ENCODE peak calls at places on chromosomes 6 and 20, in eight cellular contexts. N, U, X, O, J, F, Z and R are unnamed samples.

GRCh38 chr20:9490171-9490570 is 24.2 kb upstream of the LAMP5 start:
- DNase-seq in N (no peak), U (no peak), X (no peak), O (no peak), J (no peak), F (no peak), Z (no peak), R (peak; percentile 48)

GRCh38 chr6:142943746-142944125 is 1.2 kb downstream of the HIVEP2 start:
- DNase-seq in N (peak; percentile 69), U (peak; percentile 30), X (peak; percentile 41), O (peak; percentile 16), J (peak; percentile 48), F (no peak), Z (no peak), R (peak; percentile 44)

GRCh38 chr6:31293343-31293742 is 21.5 kb upstream of the HLA-C start:
- DNase-seq in N (peak; percentile 42), U (no peak), X (no peak), O (peak; percentile 47), J (peak; percentile 41), F (no peak), Z (no peak), R (peak; percentile 64)

GRCh38 chr6:34396518-34396917 is 4.0 kb upstream of the NUDT3 start:
- DNase-seq in N (no peak), U (no peak), X (no peak), O (no peak), J (no peak), F (no peak), Z (no peak), R (no peak)

GRCh38 chr6:26436018-26436417 is 4.3 kb upstream of the BTN3A3 start:
- DNase-seq in N (no peak), U (no peak), X (no peak), O (no peak), J (no peak), F (no peak), Z (no peak), R (no peak)

GRCh38 chr6:79234150-79235022 is at the start of gene HMGN3:
- DNase-seq in N (peak; percentile 94), U (peak; percentile 97), X (peak; percentile 93), O (peak; percentile 89), J (peak; percentile 78), F (peak; percentile 84), Z (peak; percentile 95), R (peak; percentile 94)

GRCh38 chr6:7367408-7367807 is 22.1 kb downstream of the CAGE1 start:
- DNase-seq in N (no peak), U (no peak), X (no peak), O (no peak), J (no peak), F (no peak), Z (no peak), R (no peak)

GRCh38 chr6:158255280-158255973 is 56.8 kb upstream of the TULP4 start:
- DNase-seq in N (no peak), U (no peak), X (no peak), O (no peak), J (no peak), F (no peak), Z (no peak), R (no peak)

GRCh38 chr6:153000243-153000642 is 2.3 kb downstream of the MTRF1L start:
- DNase-seq in N (no peak), U (no peak), X (no peak), O (no peak), J (no peak), F (no peak), Z (no peak), R (no peak)

GRCh38 chr6:161947371-161947770 is 673.5 kb upstream of the AGPAT4 start:
- DNase-seq in N (no peak), U (no peak), X (no peak), O (no peak), J (no peak), F (no peak), Z (no peak), R (no peak)

GRCh38 chr6:53869964-53870363 is 75.2 kb downstream of the LRRC1 start:
- DNase-seq in N (no peak), U (no peak), X (no peak), O (no peak), J (no peak), F (no peak), Z (no peak), R (no peak)

GRCh38 chr6:87498048-87498447 is 25.3 kb downstream of the SLC35A1 start:
- DNase-seq in N (no peak), U (no peak), X (no peak), O (no peak), J (peak; percentile 12), F (no peak), Z (no peak), R (no peak)

GRCh38 chr6:84848960-84849359 is 84.6 kb upstream of the TBX18 start:
- DNase-seq in N (no peak), U (no peak), X (no peak), O (no peak), J (no peak), F (no peak), Z (no peak), R (no peak)

GRCh38 chr6:73236147-73236750 is 11.0 kb upstream of the KHDC1L start:
- DNase-seq in N (peak; percentile 96), U (no peak), X (no peak), O (no peak), J (peak; percentile 97), F (no peak), Z (no peak), R (peak; percentile 96)

GRCh38 chr20:25073544-25073943 is 8.4 kb downstream of the VSX1 start:
- DNase-seq in N (no peak), U (no peak), X (no peak), O (no peak), J (no peak), F (no peak), Z (no peak), R (no peak)

GRCh38 chr6:1952726-1953360 is 292.6 kb downstream of the GMDS start:
- DNase-seq in N (peak; percentile 98), U (no peak), X (no peak), O (no peak), J (peak; percentile 99), F (no peak), Z (no peak), R (peak; percentile 90)

GRCh38 chr6:11496152-11497060 is 41.1 kb upstream of the TMEM170B start:
- DNase-seq in N (peak; percentile 93), U (peak; percentile 42), X (peak; percentile 81), O (peak; percentile 64), J (peak; percentile 78), F (peak; percentile 31), Z (peak; percentile 40), R (peak; percentile 86)

GRCh38 chr20:62487564-62488086 is 11.8 kb upstream of the GATA5 start:
- DNase-seq in N (no peak), U (no peak), X (no peak), O (no peak), J (no peak), F (no peak), Z (no peak), R (no peak)

GRCh38 chr20:33882481-33882880 is 71.3 kb downstream of the CHMP4B start:
- DNase-seq in N (no peak), U (no peak), X (no peak), O (no peak), J (no peak), F (no peak), Z (no peak), R (no peak)

GRCh38 chr20:51126337-51126736 is 103.4 kb upstream of the KCNG1 start:
- DNase-seq in N (no peak), U (no peak), X (no peak), O (no peak), J (no peak), F (no peak), Z (no peak), R (no peak)

GRCh38 chr20:12311102-12311865 is 393.6 kb downstream of the BTBD3 start:
- DNase-seq in N (no peak), U (no peak), X (no peak), O (no peak), J (no peak), F (no peak), Z (no peak), R (no peak)

GRCh38 chr20:44911264-44911921 is 1.5 kb downstream of the PABPC1L start:
- DNase-seq in N (peak; percentile 52), U (peak; percentile 72), X (peak; percentile 43), O (peak; percentile 81), J (peak; percentile 48), F (no peak), Z (peak; percentile 3), R (peak; percentile 65)

GRCh38 chr20:41116282-41116960 is 20.9 kb upstream of the PLCG1 start:
- DNase-seq in N (no peak), U (no peak), X (no peak), O (no peak), J (no peak), F (no peak), Z (no peak), R (no peak)

GRCh38 chr6:35755525-35755924 is 18.7 kb downstream of the ARMC12 start:
- DNase-seq in N (no peak), U (no peak), X (no peak), O (no peak), J (no peak), F (no peak), Z (no peak), R (no peak)

GRCh38 chr20:15618912-15619311 is 954.3 kb downstream of the KIF16B start:
- DNase-seq in N (no peak), U (no peak), X (no peak), O (no peak), J (no peak), F (no peak), Z (no peak), R (peak; percentile 60)

GRCh38 chr6:106728296-106728870 is 99.0 kb downstream of the QRSL1 start:
- DNase-seq in N (no peak), U (no peak), X (no peak), O (no peak), J (no peak), F (no peak), Z (no peak), R (no peak)

GRCh38 chr20:12965212-12965879 is 43.4 kb upstream of the SPTLC3 start:
- DNase-seq in N (no peak), U (no peak), X (no peak), O (no peak), J (no peak), F (no peak), Z (no peak), R (no peak)

GRCh38 chr20:25227317-25227831 is 20.5 kb upstream of the PYGB start:
- DNase-seq in N (peak; percentile 88), U (no peak), X (no peak), O (no peak), J (peak; percentile 75), F (no peak), Z (no peak), R (peak; percentile 94)

GRCh38 chr6:169632841-169633240 is 69.0 kb downstream of the WDR27 start:
- DNase-seq in N (no peak), U (no peak), X (no peak), O (no peak), J (no peak), F (no peak), Z (no peak), R (no peak)

GRCh38 chr6:88276331-88276730 is 110.2 kb upstream of the CNR1 start:
- DNase-seq in N (no peak), U (no peak), X (no peak), O (no peak), J (no peak), F (no peak), Z (no peak), R (no peak)

GRCh38 chr6:21381336-21381963 is 212.1 kb upstream of the SOX4 start:
- DNase-seq in N (peak; percentile 3), U (no peak), X (no peak), O (no peak), J (peak; percentile 77), F (no peak), Z (no peak), R (no peak)

GRCh38 chr6:15444081-15444731 is 198.3 kb downstream of the JARID2 start:
- DNase-seq in N (no peak), U (no peak), X (no peak), O (no peak), J (no peak), F (no peak), Z (no peak), R (no peak)

GRCh38 chr20:9236408-9236912 is 167.6 kb downstream of the PLCB4 start:
- DNase-seq in N (no peak), U (no peak), X (no peak), O (no peak), J (no peak), F (no peak), Z (no peak), R (no peak)

GRCh38 chr20:45695496-45695895 is 6.3 kb upstream of the WFDC13 start:
- DNase-seq in N (no peak), U (no peak), X (no peak), O (no peak), J (peak; percentile 57), F (no peak), Z (no peak), R (no peak)